ENCODE peak calls at places on chromosomes 6 and 20, in four cellular contexts. R, T, J and X are unnamed samples.

GRCh38 chr6:159594106-159594749 is 98.8 kb downstream of the SOD2 start:
- DNase-seq in R (peak; percentile 40), T (no peak), J (no peak), X (no peak)

GRCh38 chr6:125747589-125748533 is 1.6 kb upstream of the HEY2 start:
- DNase-seq in R (no peak), T (peak; percentile 61), J (no peak), X (no peak)

GRCh38 chr6:20835315-20836010 is 301.2 kb downstream of the CDKAL1 start:
- DNase-seq in R (peak; percentile 65), T (no peak), J (no peak), X (no peak)

GRCh38 chr6:37906121-37906520 is 86.6 kb downstream of the ZFAND3 start:
- DNase-seq in R (no peak), T (no peak), J (no peak), X (no peak)

GRCh38 chr20:63497138-63497945 is 1.5 kb downstream of the EEF1A2 start:
- DNase-seq in R (no peak), T (peak; percentile 33), J (no peak), X (no peak)

GRCh38 chr20:54984104-54984448 is 508.7 kb downstream of the DOK5 start:
- DNase-seq in R (no peak), T (no peak), J (no peak), X (no peak)

GRCh38 chr20:20697325-20697845 is 15.1 kb downstream of the RALGAPA2 start:
- DNase-seq in R (no peak), T (peak; percentile 36), J (no peak), X (no peak)

GRCh38 chr6:110020888-110021287 is 42.8 kb downstream of the GPR6 start:
- DNase-seq in R (no peak), T (no peak), J (no peak), X (no peak)

GRCh38 chr6:34484899-34485298 is 19.0 kb downstream of the PACSIN1 start:
- DNase-seq in R (peak; percentile 77), T (no peak), J (no peak), X (no peak)

GRCh38 chr6:89313006-89313405 is 2.1 kb downstream of the GABRR2 start:
- DNase-seq in R (peak; percentile 83), T (no peak), J (peak; percentile 71), X (peak; percentile 93)

GRCh38 chr6:134550604-134551003 is 232.7 kb upstream of the SGK1 start:
- DNase-seq in R (peak; percentile 30), T (no peak), J (no peak), X (no peak)

GRCh38 chr6:75611702-75612375 is 10.2 kb downstream of the SENP6 start:
- DNase-seq in R (no peak), T (no peak), J (no peak), X (no peak)

GRCh38 chr6:11854418-11855165 is 76.0 kb upstream of the ADTRP start:
- DNase-seq in R (peak; percentile 67), T (no peak), J (peak; percentile 49), X (peak; percentile 33)

GRCh38 chr20:58274384-58274783 is 35.1 kb upstream of the RAB22A start:
- DNase-seq in R (no peak), T (no peak), J (no peak), X (no peak)

GRCh38 chr6:4819706-4820283 is 43.6 kb downstream of the CDYL start:
- DNase-seq in R (peak; percentile 15), T (no peak), J (no peak), X (no peak)

GRCh38 chr6:501891-502601 is 110.5 kb downstream of the IRF4 start:
- DNase-seq in R (no peak), T (no peak), J (no peak), X (peak; percentile 3)

GRCh38 chr20:11302436-11302835 is 615.3 kb upstream of the BTBD3 start:
- DNase-seq in R (no peak), T (no peak), J (peak; percentile 14), X (peak; percentile 18)

GRCh38 chr20:34074101-34074760 is 37.8 kb downstream of the EIF2S2 start:
- DNase-seq in R (no peak), T (no peak), J (no peak), X (no peak)

GRCh38 chr6:151693366-151693765 is 114.1 kb upstream of the ESR1 start:
- DNase-seq in R (no peak), T (no peak), J (no peak), X (no peak)